ENCODE peak calls at places on chromosome 2, in nine cellular contexts. D, T, K, X, F, N, C, P and W are unnamed samples.

GRCh38 chr2:26730950-26731349 is 33.1 kb upstream of the SLC35F6 start:
- DNase-seq in D (no peak), X (no peak), K (no peak), T (no peak), N (no peak), P (no peak), C (no peak), F (no peak), W (no peak)

GRCh38 chr2:71935291-71935848 is 212.3 kb downstream of the CYP26B1 start:
- DNase-seq in C (no peak), T (no peak), P (no peak), K (no peak), N (no peak), X (no peak), F (no peak), D (peak), W (peak)

GRCh38 chr2:160493227-160494028 is at the start of gene RBMS1:
- DNase-seq in F (peak), D (peak), X (peak), N (peak), P (peak), K (no peak), C (peak), T (peak), W (peak)

GRCh38 chr2:193566276-193566675 is 1371.5 kb upstream of the TMEFF2 start:
- DNase-seq in D (no peak), C (no peak), T (no peak), K (no peak), P (no peak), X (no peak), N (no peak), F (no peak), W (no peak)

GRCh38 chr2:21916934-21917522 is 793.3 kb downstream of the TDRD15 start:
- DNase-seq in D (no peak), T (no peak), X (no peak), N (no peak), C (no peak), K (no peak), F (no peak), P (peak), W (peak)

GRCh38 chr2:240705204-240705781 is 13.6 kb downstream of the AQP12A start:
- DNase-seq in X (no peak), F (no peak), K (no peak), D (peak), N (no peak), T (no peak), C (no peak), P (no peak), W (no peak)

GRCh38 chr2:190618030-190618429 is 30.9 kb upstream of the NAB1 start:
- DNase-seq in F (no peak), P (no peak), K (no peak), C (no peak), T (no peak), D (no peak), X (no peak), N (no peak), W (no peak)

GRCh38 chr2:44107974-44108373 is 60.7 kb upstream of the PPM1B start:
- DNase-seq in T (no peak), C (no peak), X (no peak), K (no peak), F (no peak), N (no peak), D (no peak), P (no peak), W (no peak)

GRCh38 chr2:85073061-85073460 is 60.1 kb upstream of the TCF7L1 start:
- DNase-seq in T (no peak), C (no peak), P (no peak), F (no peak), X (no peak), N (no peak), D (no peak), K (no peak), W (no peak)

GRCh38 chr2:233406865-233407264 is 52.6 kb downstream of the DGKD start:
- DNase-seq in D (no peak), X (no peak), P (no peak), C (no peak), T (no peak), K (no peak), F (no peak), N (no peak), W (no peak)

GRCh38 chr2:5846881-5847280 is 154.7 kb downstream of the SOX11 start:
- DNase-seq in K (no peak), N (no peak), T (no peak), X (no peak), D (no peak), C (no peak), F (no peak), P (no peak), W (no peak)